ENCODE peak calls at places on chromosome 16, in nine cellular contexts. One of them, this sample, is unnamed.

GRCh38 chr16:67244387-67245188 is 2.7 kb downstream of the FHOD1 start:
- DNase-seq in mesendoderm: peak; percentile 77
- DNase-seq in A549: peak; percentile 80
- DNase-seq in CD8-positive, alpha-beta T cell: peak; percentile 81
- DNase-seq in uterus: peak; percentile 48
- DNase-seq in ascending aorta: peak; percentile 66
- DNase-seq in thoracic aorta: peak; percentile 36
- DNase-seq in RWPE2: peak; percentile 93
- DNase-seq in CD8-positive, alpha-beta memory T cell: peak; percentile 67
- DNase-seq in this sample: peak; percentile 26

GRCh38 chr16:26961459-26961858 is 105.3 kb upstream of the C16orf82 start:
- DNase-seq in CD8-positive, alpha-beta memory T cell: no peak
- DNase-seq in uterus: no peak
- DNase-seq in RWPE2: no peak
- DNase-seq in mesendoderm: no peak
- DNase-seq in CD8-positive, alpha-beta T cell: no peak
- DNase-seq in ascending aorta: no peak
- DNase-seq in thoracic aorta: no peak
- DNase-seq in A549: no peak
- DNase-seq in this sample: no peak

GRCh38 chr16:31215287-31216115 is 1.4 kb downstream of the PYDC1 start:
- DNase-seq in ascending aorta: no peak
- DNase-seq in A549: peak; percentile 91
- DNase-seq in CD8-positive, alpha-beta memory T cell: no peak
- DNase-seq in uterus: peak; percentile 51
- DNase-seq in mesendoderm: peak; percentile 85
- DNase-seq in RWPE2: no peak
- DNase-seq in CD8-positive, alpha-beta T cell: no peak
- DNase-seq in thoracic aorta: no peak
- DNase-seq in this sample: no peak

GRCh38 chr16:31132979-31133599 is 2.4 kb downstream of the PRSS8 start:
- DNase-seq in CD8-positive, alpha-beta T cell: no peak
- DNase-seq in A549: no peak
- DNase-seq in thoracic aorta: no peak
- DNase-seq in ascending aorta: no peak
- DNase-seq in mesendoderm: no peak
- DNase-seq in CD8-positive, alpha-beta memory T cell: no peak
- DNase-seq in RWPE2: peak; percentile 47
- DNase-seq in uterus: no peak
- DNase-seq in this sample: no peak

GRCh38 chr16:10575506-10576130 is 4.8 kb downstream of the EMP2 start:
- DNase-seq in ascending aorta: no peak
- DNase-seq in A549: no peak
- DNase-seq in RWPE2: no peak
- DNase-seq in CD8-positive, alpha-beta T cell: no peak
- DNase-seq in uterus: no peak
- DNase-seq in CD8-positive, alpha-beta memory T cell: no peak
- DNase-seq in thoracic aorta: no peak
- DNase-seq in mesendoderm: no peak
- DNase-seq in this sample: no peak

GRCh38 chr16:83602797-83603735 is 204.7 kb upstream of the HSBP1 start:
- DNase-seq in RWPE2: no peak
- DNase-seq in CD8-positive, alpha-beta T cell: no peak
- DNase-seq in ascending aorta: no peak
- DNase-seq in CD8-positive, alpha-beta memory T cell: no peak
- DNase-seq in uterus: no peak
- DNase-seq in thoracic aorta: no peak
- DNase-seq in mesendoderm: no peak
- DNase-seq in A549: no peak
- DNase-seq in this sample: no peak

GRCh38 chr16:54931757-54932660 is 1.3 kb downstream of the IRX5 start:
- DNase-seq in thoracic aorta: no peak
- DNase-seq in A549: no peak
- DNase-seq in CD8-positive, alpha-beta memory T cell: no peak
- DNase-seq in mesendoderm: no peak
- DNase-seq in uterus: no peak
- DNase-seq in RWPE2: no peak
- DNase-seq in ascending aorta: no peak
- DNase-seq in CD8-positive, alpha-beta T cell: no peak
- DNase-seq in this sample: no peak

GRCh38 chr16:8581923-8582580 is 8.3 kb downstream of the TMEM114 start:
- DNase-seq in uterus: no peak
- DNase-seq in RWPE2: no peak
- DNase-seq in thoracic aorta: no peak
- DNase-seq in CD8-positive, alpha-beta memory T cell: no peak
- DNase-seq in mesendoderm: no peak
- DNase-seq in CD8-positive, alpha-beta T cell: no peak
- DNase-seq in A549: no peak
- DNase-seq in ascending aorta: peak; percentile 49
- DNase-seq in this sample: no peak

GRCh38 chr16:49625311-49626035 is 230.4 kb downstream of the ZNF423 start:
- DNase-seq in A549: no peak
- DNase-seq in mesendoderm: no peak
- DNase-seq in RWPE2: no peak
- DNase-seq in uterus: no peak
- DNase-seq in thoracic aorta: no peak
- DNase-seq in CD8-positive, alpha-beta T cell: no peak
- DNase-seq in ascending aorta: no peak
- DNase-seq in CD8-positive, alpha-beta memory T cell: no peak
- DNase-seq in this sample: no peak

GRCh38 chr16:69330286-69331109 is at the start of gene PDF:
- DNase-seq in ascending aorta: peak; percentile 72
- DNase-seq in thoracic aorta: peak; percentile 78
- DNase-seq in CD8-positive, alpha-beta T cell: peak; percentile 84
- DNase-seq in RWPE2: peak; percentile 96
- DNase-seq in mesendoderm: peak; percentile 97
- DNase-seq in uterus: peak; percentile 92
- DNase-seq in CD8-positive, alpha-beta memory T cell: peak; percentile 83
- DNase-seq in A549: peak; percentile 94
- DNase-seq in this sample: peak; percentile 92

DNA sequence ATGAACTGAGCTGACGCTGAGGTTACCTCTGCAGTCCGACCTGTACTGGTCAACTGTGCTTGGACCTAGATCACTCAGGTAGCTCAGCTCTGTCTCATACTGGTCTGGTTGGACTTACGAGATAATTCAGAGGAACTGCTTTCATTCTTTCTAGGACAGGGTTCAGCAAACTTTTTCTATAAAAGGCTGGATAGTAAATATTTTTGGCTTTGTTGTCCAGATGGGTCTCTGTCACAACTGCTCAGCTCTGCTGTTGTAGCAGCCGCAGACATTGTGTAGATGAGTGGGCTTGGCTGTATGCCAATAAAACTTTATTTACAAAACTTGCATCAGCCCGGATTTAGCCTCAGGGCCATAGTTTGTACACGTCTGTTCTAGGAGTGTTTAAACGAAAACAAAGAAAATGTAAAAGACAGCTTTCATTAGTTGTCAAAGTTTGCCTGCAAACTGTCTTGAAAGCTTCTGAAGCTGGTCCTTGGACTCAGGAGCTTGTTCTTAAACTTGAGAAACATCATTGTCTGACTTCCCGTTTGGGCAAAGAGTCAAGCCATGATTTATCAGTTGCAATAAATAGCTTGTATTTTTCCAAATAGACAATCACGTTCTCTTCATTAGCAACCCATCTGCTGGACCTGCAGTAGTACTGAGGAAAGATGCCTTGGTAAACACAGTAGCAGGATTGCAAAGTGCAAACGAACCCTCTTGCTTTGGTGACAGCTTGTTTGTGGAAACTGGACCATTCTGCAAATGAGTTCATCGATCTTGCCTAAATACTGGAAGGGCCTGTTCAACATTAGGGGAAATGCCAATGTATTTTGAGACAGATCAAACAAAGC is 253.4 kb downstream of the SNX29 start:
- DNase-seq in mesendoderm: no peak
- DNase-seq in A549: no peak
- DNase-seq in thoracic aorta: no peak
- DNase-seq in uterus: no peak
- DNase-seq in ascending aorta: no peak
- DNase-seq in CD8-positive, alpha-beta T cell: no peak
- DNase-seq in CD8-positive, alpha-beta memory T cell: no peak
- DNase-seq in RWPE2: no peak
- DNase-seq in this sample: no peak
- H3K27ac ChIP-seq in mesendoderm: no peak overlapping the region
- H3K27ac ChIP-seq in A549: no peak overlapping the region
- H3K27ac ChIP-seq in thoracic aorta: no peak overlapping the region
- H3K27ac ChIP-seq in uterus: no peak overlapping the region
- H3K27ac ChIP-seq in ascending aorta: no peak overlapping the region
- H3K27ac ChIP-seq in CD8-positive, alpha-beta T cell: no peak overlapping the region
- H3K27ac ChIP-seq in CD8-positive, alpha-beta memory T cell: no peak overlapping the region
- H3K27ac ChIP-seq in RWPE2: peak overlapping the region; percentile 33
- H3K27ac ChIP-seq in this sample: no peak overlapping the region

GRCh38 chr16:53094013-53094630 is 39.3 kb downstream of the CHD9 start:
- DNase-seq in CD8-positive, alpha-beta T cell: peak; percentile 15
- DNase-seq in A549: peak; percentile 41
- DNase-seq in RWPE2: peak; percentile 71
- DNase-seq in ascending aorta: no peak
- DNase-seq in uterus: no peak
- DNase-seq in mesendoderm: no peak
- DNase-seq in thoracic aorta: no peak
- DNase-seq in CD8-positive, alpha-beta memory T cell: peak; percentile 25
- DNase-seq in this sample: peak; percentile 54

GRCh38 chr16:53091508-53092211 is 36.9 kb downstream of the CHD9 start:
- DNase-seq in thoracic aorta: no peak
- DNase-seq in mesendoderm: peak; percentile 94
- DNase-seq in ascending aorta: no peak
- DNase-seq in uterus: peak; percentile 75
- DNase-seq in RWPE2: no peak
- DNase-seq in CD8-positive, alpha-beta T cell: no peak
- DNase-seq in CD8-positive, alpha-beta memory T cell: no peak
- DNase-seq in A549: no peak
- DNase-seq in this sample: peak; percentile 74

GRCh38 chr16:53090271-53090590 is 35.4 kb downstream of the CHD9 start:
- DNase-seq in A549: no peak
- DNase-seq in mesendoderm: no peak
- DNase-seq in uterus: no peak
- DNase-seq in ascending aorta: no peak
- DNase-seq in CD8-positive, alpha-beta memory T cell: no peak
- DNase-seq in CD8-positive, alpha-beta T cell: no peak
- DNase-seq in thoracic aorta: no peak
- DNase-seq in RWPE2: no peak
- DNase-seq in this sample: no peak

GRCh38 chr16:53090591-53091507 is 36.1 kb downstream of the CHD9 start:
- DNase-seq in RWPE2: no peak
- DNase-seq in A549: no peak
- DNase-seq in mesendoderm: peak; percentile 74
- DNase-seq in thoracic aorta: peak; percentile 86
- DNase-seq in CD8-positive, alpha-beta T cell: no peak
- DNase-seq in ascending aorta: peak; percentile 86
- DNase-seq in uterus: peak; percentile 98
- DNase-seq in CD8-positive, alpha-beta memory T cell: no peak
- DNase-seq in this sample: peak; percentile 52

DNA sequence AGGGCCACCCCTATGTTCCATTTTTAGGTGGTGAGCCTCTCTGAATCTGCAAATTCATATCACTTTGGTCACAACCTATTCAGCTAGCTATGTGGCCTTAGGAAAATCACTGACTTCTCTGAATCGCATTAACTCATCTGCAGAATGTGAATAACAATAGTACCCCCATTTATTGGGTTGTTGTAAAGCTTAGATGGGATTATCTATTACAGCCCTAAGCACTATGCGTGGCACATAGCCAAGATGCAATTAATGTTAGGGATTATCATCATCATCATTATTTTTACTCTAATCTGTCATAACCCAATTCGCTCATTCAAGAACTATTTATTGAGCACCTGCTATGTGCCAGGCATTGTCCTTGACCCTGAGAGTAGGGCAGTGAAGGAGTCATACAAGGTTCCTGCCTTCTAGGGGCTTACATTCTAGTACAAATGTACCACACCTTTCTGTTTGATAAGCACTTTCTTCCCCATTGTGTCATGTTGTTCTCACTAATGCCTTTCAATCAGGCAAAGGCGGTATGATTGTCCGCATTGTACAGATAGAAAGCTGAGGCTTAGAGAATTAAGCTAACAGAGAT is 38.5 kb downstream of the CHD9 start:
- DNase-seq in thoracic aorta: no peak
- DNase-seq in ascending aorta: no peak
- DNase-seq in CD8-positive, alpha-beta T cell: no peak
- DNase-seq in CD8-positive, alpha-beta memory T cell: no peak
- DNase-seq in mesendoderm: no peak
- DNase-seq in A549: no peak
- DNase-seq in uterus: no peak
- DNase-seq in RWPE2: no peak
- DNase-seq in this sample: no peak
- H3K27ac ChIP-seq in thoracic aorta: no peak overlapping the region
- H3K27ac ChIP-seq in ascending aorta: peak overlapping the region; percentile 3
- H3K27ac ChIP-seq in CD8-positive, alpha-beta T cell: no peak overlapping the region
- H3K27ac ChIP-seq in CD8-positive, alpha-beta memory T cell: no peak overlapping the region
- H3K27ac ChIP-seq in mesendoderm: no peak overlapping the region
- H3K27ac ChIP-seq in A549: peak overlapping the region; percentile 86
- H3K27ac ChIP-seq in uterus: peak overlapping the region; percentile 80
- H3K27ac ChIP-seq in RWPE2: peak overlapping the region; percentile 76
- H3K27ac ChIP-seq in this sample: peak overlapping the region; percentile 53

DNA sequence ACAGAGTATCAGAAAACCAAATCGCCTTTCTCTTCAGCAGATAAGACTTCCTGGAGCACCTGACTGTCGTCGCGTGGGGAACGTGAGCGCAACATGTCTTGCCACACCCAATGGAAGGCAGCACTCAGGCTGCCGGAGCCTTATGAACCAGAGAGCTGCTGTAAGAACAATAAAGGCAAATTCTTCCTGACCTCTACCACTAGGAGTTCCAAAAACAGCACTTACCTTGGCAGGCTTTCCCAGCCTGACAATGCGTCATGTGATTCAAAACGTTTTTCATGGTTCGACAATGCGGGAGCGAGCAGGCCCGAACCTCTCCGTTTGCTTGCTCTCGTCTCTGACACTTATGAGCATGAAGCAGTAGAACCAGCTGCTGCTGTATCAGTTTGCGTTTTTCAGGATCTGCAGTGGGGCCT is 75.8 kb upstream of the TRAP1 start:
- DNase-seq in thoracic aorta: peak; percentile 23
- DNase-seq in mesendoderm: peak; percentile 54
- DNase-seq in CD8-positive, alpha-beta T cell: peak; percentile 24
- DNase-seq in A549: no peak
- DNase-seq in CD8-positive, alpha-beta memory T cell: no peak
- DNase-seq in RWPE2: no peak
- DNase-seq in uterus: peak; percentile 51
- DNase-seq in ascending aorta: no peak
- DNase-seq in this sample: no peak
- H3K27ac ChIP-seq in thoracic aorta: peak overlapping the region; percentile 36
- H3K27ac ChIP-seq in mesendoderm: no peak overlapping the region
- H3K27ac ChIP-seq in CD8-positive, alpha-beta T cell: no peak overlapping the region
- H3K27ac ChIP-seq in A549: no peak overlapping the region
- H3K27ac ChIP-seq in CD8-positive, alpha-beta memory T cell: no peak overlapping the region
- H3K27ac ChIP-seq in RWPE2: no peak overlapping the region
- H3K27ac ChIP-seq in uterus: no peak overlapping the region
- H3K27ac ChIP-seq in ascending aorta: peak overlapping the region; percentile 43
- H3K27ac ChIP-seq in this sample: no peak overlapping the region

DNA sequence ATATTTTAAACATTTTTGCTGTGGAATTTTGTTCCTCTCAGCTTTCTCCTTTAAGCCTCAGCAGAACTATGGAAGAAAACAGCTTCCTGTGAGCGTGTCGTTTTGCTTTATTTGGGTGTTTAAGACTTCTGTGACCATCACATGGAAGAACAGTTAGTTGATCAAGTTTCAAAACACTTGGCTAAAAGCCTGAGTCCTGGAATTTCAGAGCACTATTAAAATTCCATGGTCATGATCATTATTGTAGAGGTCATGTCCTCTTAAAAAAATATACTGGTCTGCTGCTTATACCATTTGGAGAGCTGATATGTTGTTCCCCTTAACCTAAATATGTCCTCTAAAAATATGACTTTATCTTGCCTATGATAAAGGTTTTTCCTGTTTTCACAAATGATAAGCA is 12.6 kb upstream of the CDR2 start:
- DNase-seq in ascending aorta: no peak
- DNase-seq in thoracic aorta: no peak
- DNase-seq in CD8-positive, alpha-beta T cell: no peak
- DNase-seq in RWPE2: no peak
- DNase-seq in A549: no peak
- DNase-seq in mesendoderm: no peak
- DNase-seq in uterus: no peak
- DNase-seq in CD8-positive, alpha-beta memory T cell: no peak
- DNase-seq in this sample: no peak
- H3K27ac ChIP-seq in ascending aorta: no peak overlapping the region
- H3K27ac ChIP-seq in thoracic aorta: no peak overlapping the region
- H3K27ac ChIP-seq in CD8-positive, alpha-beta T cell: no peak overlapping the region
- H3K27ac ChIP-seq in RWPE2: peak overlapping the region; percentile 33
- H3K27ac ChIP-seq in A549: no peak overlapping the region
- H3K27ac ChIP-seq in mesendoderm: no peak overlapping the region
- H3K27ac ChIP-seq in uterus: peak overlapping the region; percentile 53
- H3K27ac ChIP-seq in CD8-positive, alpha-beta memory T cell: no peak overlapping the region
- H3K27ac ChIP-seq in this sample: no peak overlapping the region